ENCODE peak calls at places on chromosomes 4 and X, in four cellular contexts. P, N, Z and C are unnamed samples.

GRCh38 chrX:39874202-39874816 is 223.4 kb downstream of the BCOR start:
- DNase-seq in N (no peak), Z (peak), P (no peak), C (peak)

GRCh38 chr4:116110713-116111112 is 974.7 kb downstream of the TRAM1L1 start:
- DNase-seq in Z (no peak), P (no peak), N (no peak), C (no peak)

GRCh38 chr4:128757712-128758111 is 51.8 kb upstream of the JADE1 start:
- DNase-seq in P (peak), Z (no peak), N (no peak), C (no peak)

GRCh38 chr4:69858683-69859082 is 1.3 kb downstream of the SULT1E1 start:
- DNase-seq in P (peak), Z (peak), N (no peak), C (peak)

GRCh38 chrX:39418936-39419659 is 617.8 kb downstream of the MID1IP1 start:
- DNase-seq in Z (no peak), P (no peak), N (no peak), C (no peak)

GRCh38 chr4:165384608-165385007 is 5.8 kb downstream of the CPE start:
- DNase-seq in Z (peak), P (peak), N (no peak), C (peak)

GRCh38 chrX:97238632-97239031 is 354.9 kb downstream of the RPA4 start:
- DNase-seq in P (peak), N (no peak), Z (peak), C (peak)

GRCh38 chr4:53676402-53676871 is 85.2 kb upstream of the LNX1 start:
- DNase-seq in N (no peak), P (peak), Z (peak), C (no peak)

GRCh38 chrX:154032653-154033052 is 13.0 kb upstream of the IRAK1 start:
- DNase-seq in N (no peak), Z (no peak), P (no peak), C (no peak)

GRCh38 chrX:153647461-153648357 is 706 bp downstream of the DUSP9 start:
- DNase-seq in P (no peak), Z (no peak), N (peak), C (no peak)

GRCh38 chrX:45900751-45901150 is 644.5 kb downstream of the ZNF674 start:
- DNase-seq in N (no peak), Z (no peak), P (peak), C (no peak)

GRCh38 chr4:140151700-140152014 is 2.3 kb downstream of the MAML3 start:
- DNase-seq in P (peak), Z (peak), N (peak), C (peak)

GRCh38 chrX:20118065-20118824 is 1.5 kb upstream of the MAP7D2 start:
- DNase-seq in N (no peak), P (no peak), Z (peak), C (peak)

GRCh38 chrX:152871260-152871659 is 26.6 kb upstream of the ZNF185 start:
- DNase-seq in Z (no peak), P (no peak), N (no peak), C (no peak)

GRCh38 chr4:82043809-82044137 is 330.0 kb downstream of the HNRNPD start:
- DNase-seq in Z (no peak), P (no peak), N (peak), C (peak)

GRCh38 chr4:1278336-1278670 is 11.4 kb upstream of the MAEA start:
- DNase-seq in P (no peak), Z (peak), N (no peak), C (peak)

GRCh38 chr4:32025840-32026459 is 1305.8 kb downstream of the PCDH7 start:
- DNase-seq in N (no peak), Z (peak), P (peak), C (peak)

GRCh38 chr4:113591982-113592381 is 169.6 kb downstream of the CAMK2D start:
- DNase-seq in Z (no peak), N (no peak), P (peak), C (no peak)

GRCh38 chr4:172698256-172698655 is 470.4 kb upstream of the GALNT7 start:
- DNase-seq in P (no peak), N (no peak), Z (no peak), C (no peak)

GRCh38 chrX:115409551-115409950 is 120.0 kb downstream of the LUZP4 start:
- DNase-seq in Z (no peak), N (no peak), P (peak), C (no peak)

GRCh38 chr4:174053895-174054294 is 229.6 kb downstream of the FBXO8 start:
- DNase-seq in P (no peak), Z (no peak), N (no peak), C (no peak)

GRCh38 chr4:144594471-144594986 is 51.4 kb upstream of the HHIP start:
- DNase-seq in P (peak), Z (no peak), N (no peak), C (no peak)

GRCh38 chrX:8364369-8365141 is 100.1 kb upstream of the VCX3B start:
- DNase-seq in Z (peak), P (no peak), N (no peak), C (peak)

GRCh38 chrX:54074826-54075225 is 30.6 kb upstream of the PHF8 start:
- DNase-seq in N (no peak), Z (no peak), P (no peak), C (no peak)

GRCh38 chr4:149553959-149554520 is 261.6 kb downstream of the IQCM start:
- DNase-seq in N (no peak), P (no peak), Z (no peak), C (no peak)

GRCh38 chr4:3176625-3177229 is 72.2 kb upstream of the MSANTD1 start:
- DNase-seq in Z (no peak), N (peak), P (no peak), C (no peak)

GRCh38 chr4:7557447-7557846 is 122.7 kb upstream of the PSAPL1 start:
- DNase-seq in N (no peak), Z (peak), P (peak), C (peak)

GRCh38 chr4:186936496-186937375 is 213.1 kb upstream of the FAT1 start:
- DNase-seq in Z (peak), N (no peak), P (peak), C (peak)

GRCh38 chr4:187175197-187175596 is 451.5 kb upstream of the FAT1 start:
- DNase-seq in Z (no peak), N (no peak), P (no peak), C (peak)

GRCh38 chr4:99949999-99950912 is at the start of gene H2AZ1:
- DNase-seq in Z (peak), P (peak), N (peak), C (peak)

GRCh38 chrX:40290519-40290918 is 192.8 kb upstream of the BCOR start:
- DNase-seq in P (no peak), Z (no peak), N (no peak), C (no peak)

GRCh38 chrX:134548257-134548732 is 88.3 kb downstream of the HPRT1 start:
- DNase-seq in P (no peak), Z (no peak), N (no peak), C (no peak)

GRCh38 chrX:5142644-5143043 is 1086.0 kb downstream of the NLGN4X start:
- DNase-seq in Z (no peak), P (no peak), N (no peak), C (no peak)

GRCh38 chr4:24070117-24070516 is 180.3 kb upstream of the PPARGC1A start:
- DNase-seq in Z (peak), P (peak), N (no peak), C (peak)

GRCh38 chrX:2159393-2159792 is 341.4 kb downstream of the DHRSX start:
- DNase-seq in Z (no peak), N (no peak), P (no peak), C (no peak)

DNA sequence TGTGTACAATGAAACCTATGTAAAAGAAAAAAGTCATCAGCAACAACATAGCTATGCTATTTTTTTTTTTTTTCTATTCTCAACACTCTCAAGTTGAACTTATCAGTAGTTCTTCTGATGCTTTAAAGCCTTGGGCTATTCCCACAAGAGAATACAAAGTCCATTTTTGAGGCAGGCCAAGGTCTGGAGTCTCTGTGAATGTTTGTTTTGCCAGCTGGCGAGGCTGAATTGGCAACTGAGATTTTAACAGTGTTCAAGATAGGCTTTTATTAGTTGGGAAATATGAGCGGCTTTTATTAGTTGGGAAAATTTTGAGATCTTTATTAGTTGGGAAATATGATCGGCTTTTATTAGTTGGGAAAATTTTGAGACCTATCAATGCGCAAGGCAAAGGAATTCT is 336.6 kb downstream of the SLITRK2 start:
- DNase-seq in N (no peak), Z (no peak), P (no peak), C (no peak)
- H3K4me3 ChIP-seq in N (no peak), Z (no peak), P (no peak), C (no peak)

GRCh38 chr4:72860766-72861165 is 208.8 kb downstream of the COX18 start:
- DNase-seq in P (peak), N (no peak), Z (no peak), C (no peak)

GRCh38 chr4:72858328-72858727 is 211.2 kb downstream of the COX18 start:
- DNase-seq in N (no peak), Z (peak), P (peak), C (peak)

GRCh38 chr4:72857787-72858186 is 211.7 kb downstream of the COX18 start:
- DNase-seq in P (peak), Z (no peak), N (no peak), C (no peak)

DNA sequence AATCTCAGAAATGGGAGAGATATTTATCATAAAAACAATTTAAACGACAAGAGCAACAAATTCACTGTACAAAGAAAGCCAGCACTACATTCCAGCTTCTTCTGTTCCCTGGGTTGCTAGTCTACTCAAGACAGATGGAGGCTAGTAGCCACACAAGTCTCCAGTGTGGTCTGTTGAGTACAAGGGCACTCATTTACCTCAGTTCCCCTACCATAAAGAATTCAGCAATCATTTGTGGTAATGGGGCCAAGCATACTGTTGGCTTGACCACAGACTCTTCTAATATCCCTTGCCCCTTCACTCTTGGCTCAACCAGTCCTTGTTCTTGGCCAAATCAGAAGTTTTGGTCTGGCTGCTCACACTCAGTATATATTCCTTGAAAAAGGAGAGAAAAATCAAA is 212.3 kb downstream of the COX18 start:
- DNase-seq in Z (no peak), P (no peak), N (no peak), C (no peak)
- TF ChIP-seq CTCF in Z (no peak), P (no peak), N (no peak), C (no peak)

GRCh38 chrX:101080326-101080725 is 1.6 kb downstream of the TMEM35A start:
- DNase-seq in Z (no peak), P (no peak), N (no peak), C (no peak)

GRCh38 chrX:101079223-101079622 is 544 bp downstream of the TMEM35A start:
- DNase-seq in P (peak), Z (no peak), N (no peak), C (no peak)

GRCh38 chrX:101081257-101081656 is 2.6 kb downstream of the TMEM35A start:
- DNase-seq in Z (peak), P (peak), N (no peak), C (peak)

GRCh38 chrX:101078716-101079115 is at the start of gene TMEM35A:
- DNase-seq in P (peak), N (no peak), Z (no peak), C (no peak)

DNA sequence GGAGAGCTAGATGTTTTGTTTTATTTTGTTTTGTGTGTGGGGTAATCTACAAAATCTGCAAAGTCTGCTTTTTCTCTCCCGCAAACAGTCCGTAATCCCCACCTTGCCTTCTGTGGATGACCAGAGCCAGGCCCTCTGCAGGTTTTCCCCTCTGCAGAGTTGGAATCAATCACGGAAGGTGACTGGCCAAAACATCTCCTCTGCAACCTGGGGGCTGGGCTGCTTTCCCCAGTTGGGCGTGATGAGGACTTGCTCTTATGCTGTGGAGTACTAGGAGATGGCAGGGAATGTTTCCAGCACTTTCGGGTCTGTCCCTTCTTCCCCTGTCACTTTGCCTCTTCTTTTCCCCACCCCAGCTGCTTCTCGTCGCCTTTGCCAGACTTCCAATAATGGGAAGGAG is 1.1 kb downstream of the TMEM35A start:
- DNase-seq in P (no peak), Z (no peak), N (no peak), C (no peak)
- H3K4me3 ChIP-seq in P (peak), Z (no peak), N (no peak), C (no peak)

GRCh38 chrX:132071260-132071659 is 48.2 kb downstream of the STK26 start:
- DNase-seq in P (peak), N (no peak), Z (peak), C (peak)
- TF ChIP-seq CTCF in P (peak), N (no peak), Z (peak), C (no peak)

DNA sequence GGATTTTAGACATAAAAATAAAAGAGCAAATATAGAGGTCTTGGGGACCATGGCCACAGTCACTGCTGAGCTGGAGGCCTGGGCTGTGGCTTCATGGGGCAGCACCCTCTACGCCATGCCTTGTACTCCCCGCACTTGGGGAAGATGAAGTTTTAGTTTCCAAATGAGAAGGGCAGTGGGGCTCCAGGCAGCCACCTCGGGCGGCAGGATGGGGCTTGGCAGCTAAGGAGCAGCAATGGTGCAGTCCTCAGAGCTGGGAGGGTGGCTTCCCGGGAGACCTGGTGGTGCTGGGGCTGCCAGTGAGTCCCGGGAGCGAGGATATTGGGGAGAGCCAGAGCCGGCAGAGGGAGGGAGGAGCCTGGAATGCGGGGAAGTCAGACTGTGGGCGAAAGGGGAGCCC is 2.4 kb downstream of the CXCR3 start:
- DNase-seq in Z (no peak), P (no peak), N (no peak), C (no peak)
- H3K4me3 ChIP-seq in Z (no peak), P (no peak), N (no peak), C (no peak)

GRCh38 chrX:130330706-130331105 is 9.0 kb upstream of the SLC25A14 start:
- DNase-seq in N (peak), Z (peak), P (peak), C (peak)
- TF ChIP-seq CTCF in N (no peak), Z (peak), P (peak), C (peak)

GRCh38 chr4:87044511-87045369 is 109.9 kb downstream of the AFF1 start:
- DNase-seq in P (peak), N (no peak), Z (peak), C (no peak)

GRCh38 chr4:87047281-87047798 is 112.5 kb downstream of the AFF1 start:
- DNase-seq in Z (no peak), N (no peak), P (no peak), C (no peak)

GRCh38 chr4:87046111-87046510 is 111.3 kb downstream of the AFF1 start:
- DNase-seq in P (peak), N (no peak), Z (no peak), C (no peak)

GRCh38 chr4:87042986-87043820 is 108.4 kb downstream of the AFF1 start:
- DNase-seq in P (no peak), Z (no peak), N (no peak), C (no peak)

DNA sequence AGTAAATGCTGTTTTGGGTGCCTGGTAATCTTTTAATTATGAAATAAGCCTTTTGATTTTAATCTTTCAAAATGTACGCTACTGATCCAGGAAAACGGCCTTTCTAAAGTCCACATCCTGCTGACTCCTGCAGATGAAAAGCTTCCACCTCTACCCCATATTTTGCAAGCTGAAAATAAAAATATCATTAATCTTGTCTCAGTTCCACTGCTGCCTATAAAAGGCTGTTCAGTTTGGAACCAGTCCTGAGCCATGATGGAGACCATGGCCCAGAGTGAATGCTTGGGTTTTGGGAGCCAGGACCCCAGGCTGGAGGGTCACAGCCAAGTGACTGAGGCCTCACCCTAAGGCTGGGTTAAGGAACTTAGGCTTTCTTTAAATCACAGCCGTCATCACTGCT is 110.8 kb downstream of the AFF1 start:
- DNase-seq in Z (no peak), N (no peak), P (no peak), C (no peak)
- H3K4me3 ChIP-seq in Z (no peak), N (no peak), P (no peak), C (no peak)